ENCODE peak calls at places on chromosomes 11 and 22, in seven cellular contexts. K, E, T, X, Y, A and Z are unnamed samples.

GRCh38 chr11:42974510-42974909 is 337.3 kb upstream of the API5 start:
- DNase-seq in K (peak; percentile 2), E (no peak), T (no peak), X (no peak), Y (no peak), A (no peak), Z (no peak)

GRCh38 chr11:120339394-120339890 is 3.2 kb downstream of the ARHGEF12 start:
- DNase-seq in K (peak; percentile 12), E (no peak), T (no peak), X (no peak), Y (no peak), A (no peak), Z (peak; percentile 40)

GRCh38 chr22:40347300-40347699 is 1.0 kb downstream of the ADSL start:
- DNase-seq in K (no peak), E (no peak), T (no peak), X (no peak), Y (no peak), A (no peak), Z (no peak)

GRCh38 chr11:83649468-83649915 is 363.3 kb upstream of the CCDC90B start:
- DNase-seq in K (no peak), E (no peak), T (no peak), X (no peak), Y (no peak), A (no peak), Z (no peak)

GRCh38 chr11:131002145-131002544 is 85.9 kb upstream of the SNX19 start:
- DNase-seq in K (no peak), E (no peak), T (no peak), X (no peak), Y (no peak), A (no peak), Z (no peak)

GRCh38 chr11:100152751-100153150 is 534.3 kb upstream of the ARHGAP42 start:
- DNase-seq in K (no peak), E (no peak), T (no peak), X (no peak), Y (no peak), A (no peak), Z (no peak)

GRCh38 chr11:109641549-109641948 is 219.6 kb downstream of the C11orf87 start:
- DNase-seq in K (no peak), E (no peak), T (no peak), X (no peak), Y (no peak), A (no peak), Z (no peak)

GRCh38 chr11:1669546-1670218 is 27.3 kb upstream of the KRTAP5-6 start:
- DNase-seq in K (no peak), E (no peak), T (no peak), X (no peak), Y (peak; percentile 28), A (no peak), Z (no peak)

GRCh38 chr11:58524232-58525036 is 16.5 kb upstream of the OR5B21 start:
- DNase-seq in K (peak; percentile 72), E (peak; percentile 54), T (no peak), X (peak; percentile 61), Y (peak; percentile 45), A (peak; percentile 74), Z (peak; percentile 69)

GRCh38 chr22:17237031-17237668 is 17.9 kb upstream of the ADA2 start:
- DNase-seq in K (no peak), E (no peak), T (no peak), X (peak; percentile 39), Y (no peak), A (no peak), Z (no peak)

GRCh38 chr11:61477734-61478148 is 30.8 kb upstream of the LRRC10B start:
- DNase-seq in K (peak; percentile 55), E (peak; percentile 43), T (peak; percentile 32), X (peak; percentile 77), Y (no peak), A (no peak), Z (peak; percentile 51)

GRCh38 chr11:70433966-70434812 is 35.9 kb downstream of the CTTN start:
- DNase-seq in K (no peak), E (no peak), T (no peak), X (no peak), Y (no peak), A (no peak), Z (no peak)

GRCh38 chr11:129190087-129190486 is 2.0 kb downstream of the ARHGAP32 start:
- DNase-seq in K (no peak), E (no peak), T (no peak), X (no peak), Y (no peak), A (no peak), Z (peak; percentile 29)

GRCh38 chr11:43573233-43573632 is 107.3 kb upstream of the HSD17B12 start:
- DNase-seq in K (peak; percentile 80), E (no peak), T (no peak), X (no peak), Y (no peak), A (no peak), Z (no peak)